ENCODE peak calls at places on chromosomes 5 and 9, in seven cellular contexts. Y, J, C, P, S, E and Z are unnamed samples.

GRCh38 chr9:136526625-136527066 is 19.2 kb downstream of the NOTCH1 start:
- DNase-seq in Y (no peak), J (no peak), C (no peak), P (no peak), S (no peak), E (no peak), Z (no peak)

GRCh38 chr5:43336159-43336558 is 22.9 kb upstream of the HMGCS1 start:
- DNase-seq in Y (no peak), J (peak; percentile 71), C (no peak), P (no peak), S (no peak), E (no peak), Z (no peak)

GRCh38 chr9:37775216-37775919 is 9.5 kb downstream of the EXOSC3 start:
- DNase-seq in Y (no peak), J (no peak), C (no peak), P (no peak), S (no peak), E (no peak), Z (no peak)

GRCh38 chr5:14362511-14362910 is 219.1 kb upstream of the OTULINL start:
- DNase-seq in Y (no peak), J (no peak), C (no peak), P (no peak), S (no peak), E (no peak), Z (no peak)

GRCh38 chr9:127067603-127068220 is 54.7 kb downstream of the ANGPTL2 start:
- DNase-seq in Y (no peak), J (peak; percentile 15), C (no peak), P (no peak), S (no peak), E (no peak), Z (no peak)

GRCh38 chr5:73793911-73794310 is 167.9 kb downstream of the ARHGEF28 start:
- DNase-seq in Y (no peak), J (peak; percentile 32), C (no peak), P (no peak), S (peak; percentile 45), E (no peak), Z (peak; percentile 62)

GRCh38 chr9:93287189-93287552 is 103.2 kb downstream of the WNK2 start:
- DNase-seq in Y (no peak), J (no peak), C (no peak), P (no peak), S (no peak), E (no peak), Z (no peak)

GRCh38 chr9:92620870-92621269 is 49.1 kb downstream of the IPPK start:
- DNase-seq in Y (no peak), J (no peak), C (no peak), P (no peak), S (no peak), E (no peak), Z (no peak)

GRCh38 chr9:82763631-82764030 is 299.3 kb downstream of the RASEF start:
- DNase-seq in Y (peak; percentile 47), J (no peak), C (no peak), P (no peak), S (no peak), E (no peak), Z (no peak)

GRCh38 chr5:141326088-141326854 is 4.0 kb upstream of the PCDHGA1 start:
- DNase-seq in Y (peak; percentile 76), J (peak; percentile 68), C (peak; percentile 58), P (peak; percentile 78), S (peak; percentile 83), E (peak; percentile 75), Z (peak; percentile 76)

GRCh38 chr5:112915831-112916230 is 6.2 kb downstream of the REEP5 start:
- DNase-seq in Y (no peak), J (no peak), C (no peak), P (no peak), S (no peak), E (no peak), Z (no peak)

GRCh38 chr5:143767162-143767561 is 44.8 kb upstream of the HMHB1 start:
- DNase-seq in Y (no peak), J (no peak), C (no peak), P (no peak), S (no peak), E (no peak), Z (no peak)

GRCh38 chr9:104633976-104634520 is 16.0 kb upstream of the OR13C9 start:
- DNase-seq in Y (no peak), J (no peak), C (no peak), P (no peak), S (no peak), E (no peak), Z (no peak)

GRCh38 chr9:36074870-36075532 is 38.3 kb downstream of the RECK start:
- DNase-seq in Y (no peak), J (peak; percentile 94), C (no peak), P (peak; percentile 94), S (peak; percentile 91), E (peak; percentile 90), Z (peak; percentile 71)

GRCh38 chr9:133656211-133657119 is 20.3 kb downstream of the DBH start:
- DNase-seq in Y (no peak), J (peak; percentile 16), C (no peak), P (no peak), S (no peak), E (no peak), Z (no peak)

GRCh38 chr9:15278839-15279238 is 28.2 kb downstream of the TTC39B start:
- DNase-seq in Y (no peak), J (no peak), C (no peak), P (no peak), S (no peak), E (no peak), Z (no peak)

GRCh38 chr9:15278290-15278689 is 28.7 kb downstream of the TTC39B start:
- DNase-seq in Y (no peak), J (no peak), C (no peak), P (no peak), S (no peak), E (no peak), Z (no peak)

GRCh38 chr9:15276328-15276969 is 30.6 kb downstream of the TTC39B start:
- DNase-seq in Y (no peak), J (no peak), C (no peak), P (no peak), S (no peak), E (no peak), Z (no peak)

GRCh38 chr9:15280647-15281046 is 26.4 kb downstream of the TTC39B start:
- DNase-seq in Y (no peak), J (no peak), C (no peak), P (no peak), S (no peak), E (no peak), Z (no peak)

GRCh38 chr9:15277400-15278137 is 29.4 kb downstream of the TTC39B start:
- DNase-seq in Y (no peak), J (peak; percentile 22), C (no peak), P (peak; percentile 54), S (peak; percentile 54), E (no peak), Z (peak; percentile 52)
- TF ChIP-seq CTCF in Y (no peak), J (peak; percentile 29), C (peak; percentile 52), P (peak; percentile 28), S (peak; percentile 38), E (peak; percentile 48), Z (peak; percentile 24)

GRCh38 chr5:128083033-128083810 is at the start of gene SLC12A2:
- DNase-seq in Y (peak; percentile 82), J (peak; percentile 94), C (peak; percentile 86), P (peak; percentile 98), S (peak; percentile 98), E (peak; percentile 93), Z (peak; percentile 94)

GRCh38 chr5:128084228-128085167 is 932 bp downstream of the SLC12A2 start:
- DNase-seq in Y (peak; percentile 30), J (peak; percentile 70), C (peak; percentile 37), P (no peak), S (peak; percentile 34), E (peak; percentile 26), Z (no peak)

GRCh38 chr5:128083811-128084227 is 253 bp downstream of the SLC12A2 start:
- DNase-seq in Y (no peak), J (no peak), C (peak; percentile 71), P (peak; percentile 58), S (no peak), E (no peak), Z (peak; percentile 65)

GRCh38 chr5:128082551-128083032 is 974 bp upstream of the SLC12A2 start:
- DNase-seq in Y (no peak), J (no peak), C (no peak), P (no peak), S (no peak), E (no peak), Z (no peak)

GRCh38 chr5:128081111-128081865 is 2.3 kb upstream of the SLC12A2 start:
- DNase-seq in Y (no peak), J (no peak), C (no peak), P (peak; percentile 33), S (peak; percentile 38), E (no peak), Z (no peak)
- TF ChIP-seq CTCF in Y (no peak), J (peak; percentile 40), C (no peak), P (peak; percentile 28), S (peak; percentile 32), E (no peak), Z (peak; percentile 26)

DNA sequence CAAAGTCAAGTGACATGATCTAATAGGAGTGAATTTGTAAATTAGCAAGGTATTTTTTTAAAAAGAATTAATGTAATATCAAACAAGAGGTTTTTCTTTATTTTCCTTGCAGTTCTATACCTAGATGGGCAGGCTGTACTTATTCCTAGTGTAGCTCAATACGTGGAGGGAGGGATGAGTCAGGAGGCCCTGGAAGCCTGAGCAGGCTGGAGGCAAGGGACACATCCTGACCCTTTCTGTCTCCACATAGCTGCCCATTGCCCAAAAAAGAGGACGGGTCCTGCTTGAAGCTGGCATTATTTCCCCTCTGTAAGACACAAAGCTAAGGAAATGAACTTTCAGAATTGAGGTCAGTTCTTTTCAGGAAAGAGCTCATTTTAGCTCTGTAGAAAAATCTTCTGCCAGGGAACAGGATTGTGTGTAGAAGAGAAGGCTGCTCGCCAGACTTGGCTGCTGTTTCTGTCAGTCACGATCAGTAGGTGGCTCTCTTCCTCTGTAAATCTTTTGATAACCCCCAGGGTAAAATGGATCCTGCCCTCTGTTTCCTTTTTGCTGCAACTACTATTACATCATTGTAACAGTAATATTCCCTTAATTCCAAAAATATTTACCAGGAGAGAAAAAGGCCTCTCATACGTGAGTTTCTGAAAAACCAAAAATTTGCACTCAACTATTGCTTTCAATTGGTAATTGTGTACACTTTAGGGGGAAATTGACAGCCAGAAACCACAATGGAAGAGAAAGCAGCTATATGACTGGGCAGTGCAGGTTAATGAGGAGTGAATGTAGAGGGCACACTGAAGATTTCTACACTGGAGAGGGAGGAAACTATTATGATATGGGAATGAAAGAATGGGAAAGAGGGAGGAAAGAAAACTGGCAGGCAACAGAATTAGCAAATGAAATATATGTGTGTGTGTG is 12.3 kb upstream of the IFNW1 start:
- DNase-seq in Y (no peak), J (peak; percentile 35), C (peak; percentile 15), P (peak; percentile 15), S (peak; percentile 31), E (no peak), Z (peak; percentile 59)
- TF ChIP-seq CTCF in Y (no peak), J (peak; percentile 39), C (no peak), P (no peak), S (no peak), E (peak; percentile 33), Z (peak; percentile 16)

DNA sequence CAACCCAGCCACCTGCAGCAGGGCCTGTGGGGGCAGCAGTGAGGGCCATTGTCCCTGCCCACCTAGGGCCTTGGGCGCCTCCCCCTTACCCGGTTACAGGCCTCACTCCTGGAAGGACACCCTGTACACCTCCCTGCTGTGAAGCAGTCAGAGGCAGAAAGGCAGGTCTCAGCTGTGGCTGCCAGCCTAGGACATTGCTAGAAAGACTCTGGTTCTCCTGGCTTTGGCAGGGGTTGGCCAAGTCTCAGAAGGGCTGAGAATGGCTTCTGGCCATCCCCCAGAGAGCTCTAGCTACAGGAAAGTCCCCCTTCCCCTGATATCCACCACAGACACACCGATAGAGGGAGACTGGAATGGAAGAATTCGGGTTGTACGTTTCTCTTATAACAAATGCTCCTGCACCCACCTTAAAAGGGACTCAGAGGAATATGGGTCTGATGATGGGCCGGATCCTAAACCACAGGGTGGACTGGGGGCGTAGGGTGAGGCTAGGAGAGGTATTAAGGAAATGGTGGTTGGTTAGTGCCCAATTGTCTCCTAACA is 2.4 kb downstream of the DNAJB5 start:
- DNase-seq in Y (peak; percentile 57), J (no peak), C (no peak), P (no peak), S (no peak), E (no peak), Z (peak; percentile 24)
- TF ChIP-seq CTCF in Y (no peak), J (peak; percentile 30), C (no peak), P (no peak), S (no peak), E (no peak), Z (peak; percentile 9)